ENCODE peak calls at places on chromosomes 4 and X, in nine cellular contexts. A is T-helper 9 cell; H is activated effector memory CD4-positive, alpha-beta T cell treated with anti-CD3 and anti-CD28 coated beads, Interleukin-2, amount 50 U/mL, for 16 hours; R is GOT3; E is C1 segment of cervical spinal cord; Q is glutamatergic neuron; F is T-cell; I is esophagus squamous epithelium; P is ELR. L is an unnamed sample.

GRCh38 chr4:113407409-113407808 is 354.1 kb downstream of the CAMK2D start:
- DNase-seq in P (no peak), I (no peak), Q (no peak), E (no peak), H (no peak), A (no peak), R (no peak), F (no peak), L (no peak)

GRCh38 chr4:148716361-148717063 is 274.3 kb upstream of the NR3C2 start:
- DNase-seq in F (no peak), I (no peak), P (no peak), H (no peak), A (no peak), Q (no peak), E (no peak), R (no peak), L (no peak)

GRCh38 chr4:15213415-15213814 is 211.1 kb downstream of the CPEB2 start:
- DNase-seq in E (no peak), P (no peak), I (no peak), Q (no peak), H (no peak), R (no peak), A (no peak), F (no peak), L (no peak)

GRCh38 chr4:123305746-123306145 is 90.8 kb upstream of the SPRY1 start:
- DNase-seq in I (no peak), E (no peak), F (no peak), P (no peak), A (no peak), H (no peak), Q (no peak), R (no peak), L (no peak)

GRCh38 chrX:72169008-72169728 is 12.4 kb upstream of the PIN4 start:
- DNase-seq in H (peak), R (no peak), F (peak), Q (no peak), P (no peak), E (no peak), I (no peak), A (peak), L (no peak)

GRCh38 chrX:34332336-34332735 is 200.2 kb upstream of the FAM47A start:
- DNase-seq in F (no peak), H (no peak), P (peak), E (no peak), A (no peak), R (no peak), Q (no peak), I (no peak), L (no peak)

GRCh38 chrX:1165535-1166196 is 46.8 kb downstream of the CRLF2 start:
- DNase-seq in H (no peak), P (peak), R (no peak), I (no peak), Q (no peak), F (no peak), A (no peak), E (no peak), L (no peak)

GRCh38 chr4:82989567-82990429 is 20.8 kb downstream of the LIN54 start:
- DNase-seq in F (no peak), A (no peak), H (no peak), Q (no peak), E (no peak), I (no peak), P (no peak), R (no peak), L (no peak)

GRCh38 chrX:39874202-39874816 is 223.4 kb downstream of the BCOR start:
- DNase-seq in H (peak), I (no peak), Q (no peak), A (no peak), P (peak), R (no peak), E (no peak), F (no peak), L (peak)

GRCh38 chrX:68735266-68735665 is 87.8 kb downstream of the STARD8 start:
- DNase-seq in R (no peak), I (no peak), F (no peak), H (no peak), A (no peak), E (no peak), Q (no peak), P (no peak), L (no peak)

GRCh38 chr4:16752150-16752549 is 146.3 kb downstream of the LDB2 start:
- DNase-seq in R (no peak), E (no peak), H (no peak), P (peak), Q (no peak), F (no peak), I (no peak), A (no peak), L (no peak)

GRCh38 chrX:47723689-47724088 is 64.7 kb upstream of the UXT start:
- DNase-seq in Q (no peak), H (peak), F (no peak), R (no peak), E (no peak), P (no peak), I (no peak), A (no peak), L (no peak)

GRCh38 chr4:86834901-86835300 is 14.3 kb downstream of the SLC10A6 start:
- DNase-seq in H (no peak), A (no peak), Q (no peak), R (no peak), P (peak), F (no peak), E (no peak), I (no peak), L (no peak)

GRCh38 chrX:153784325-153784967 is 3.6 kb downstream of the SRPK3 start:
- DNase-seq in I (no peak), Q (no peak), A (no peak), R (no peak), E (no peak), P (no peak), F (no peak), H (no peak), L (no peak)

GRCh38 chr4:128427832-128428366 is 140.3 kb upstream of the PGRMC2 start:
- DNase-seq in I (no peak), R (no peak), F (no peak), A (no peak), E (no peak), Q (no peak), H (no peak), P (peak), L (no peak)

GRCh38 chrX:102808336-102808735 is 87.8 kb downstream of the GPRASP3 start:
- DNase-seq in E (no peak), P (peak), Q (no peak), F (no peak), H (no peak), I (no peak), A (no peak), R (no peak), L (no peak)

GRCh38 chr4:2731907-2732314 is 24.2 kb downstream of the TNIP2 start:
- DNase-seq in R (no peak), F (no peak), A (no peak), Q (no peak), P (no peak), I (no peak), H (no peak), E (no peak), L (no peak)

GRCh38 chrX:111874241-111874640 is 1.7 kb upstream of the TRPC5OS start:
- DNase-seq in F (no peak), P (no peak), H (no peak), E (no peak), I (no peak), A (no peak), Q (no peak), R (no peak), L (no peak)

GRCh38 chr4:20506827-20507226 is 193.4 kb upstream of the PACRGL start:
- DNase-seq in A (no peak), E (no peak), R (no peak), I (no peak), H (no peak), P (peak), Q (no peak), F (no peak), L (no peak)

GRCh38 chr4:164931551-164932324 is 45.7 kb downstream of the TRIM61 start:
- DNase-seq in R (no peak), A (no peak), H (no peak), P (peak), E (no peak), F (no peak), I (no peak), Q (no peak), L (no peak)

GRCh38 chrX:66046612-66047235 is 6.8 kb upstream of the VSIG4 start:
- DNase-seq in Q (no peak), P (no peak), F (no peak), H (peak), I (no peak), E (no peak), R (no peak), A (no peak), L (no peak)

GRCh38 chr4:100494166-100494565 is 23.7 kb downstream of the EMCN start:
- DNase-seq in E (no peak), I (no peak), Q (no peak), F (no peak), P (no peak), H (no peak), A (no peak), R (no peak), L (no peak)

GRCh38 chr4:74794341-74794801 is at the start of gene BTC:
- DNase-seq in R (no peak), Q (peak), E (no peak), P (peak), H (no peak), A (no peak), I (no peak), F (no peak), L (no peak)

GRCh38 chr4:2871911-2872310 is 28.3 kb downstream of the ADD1 start:
- DNase-seq in Q (no peak), F (no peak), P (no peak), A (no peak), R (no peak), E (no peak), H (no peak), I (no peak), L (no peak)

GRCh38 chr4:169485791-169486742 is 126.3 kb downstream of the NEK1 start:
- DNase-seq in A (no peak), F (peak), H (no peak), E (no peak), P (peak), R (no peak), I (no peak), Q (peak), L (no peak)

L was measured in T1000.